ENCODE peak calls at places on chromosomes 1 and 21, in ten cellular contexts. L, K, G, W, J, I, S, E, M and R are unnamed samples.

GRCh38 chr1:31712041-31712440 is 8.2 kb upstream of the COL16A1 start:
- DNase-seq in I (no peak), W (no peak), J (no peak), S (no peak), L (no peak), M (no peak), G (no peak), E (peak), K (no peak), R (no peak)

GRCh38 chr1:233587958-233588799 is 25.7 kb upstream of the KCNK1 start:
- DNase-seq in E (no peak), I (no peak), W (no peak), M (no peak), G (no peak), L (no peak), K (no peak), J (no peak), S (no peak), R (no peak)

GRCh38 chr1:101428562-101428961 is 191.7 kb downstream of the S1PR1 start:
- DNase-seq in K (no peak), M (no peak), G (no peak), L (no peak), E (no peak), W (no peak), S (no peak), I (no peak), J (no peak), R (no peak)

GRCh38 chr1:2534775-2535387 is 4.8 kb upstream of the HES5 start:
- DNase-seq in W (peak), E (no peak), K (no peak), M (no peak), G (peak), L (peak), S (no peak), J (no peak), I (peak), R (no peak)

GRCh38 chr1:111161843-111162242 is 21.8 kb downstream of the CEPT1 start:
- DNase-seq in J (no peak), L (no peak), W (no peak), M (no peak), S (no peak), G (no peak), K (no peak), E (no peak), I (no peak), R (no peak)

GRCh38 chr1:67339623-67340343 is 32.1 kb downstream of the IL12RB2 start:
- DNase-seq in G (no peak), S (no peak), I (no peak), J (no peak), M (peak), E (peak), K (no peak), W (peak), L (peak), R (no peak)

GRCh38 chr1:216665381-216665780 is 57.8 kb downstream of the ESRRG start:
- DNase-seq in S (no peak), L (peak), W (peak), E (no peak), M (no peak), J (no peak), I (no peak), G (no peak), K (no peak), R (no peak)

GRCh38 chr21:36097427-36098230 is 27.8 kb downstream of the CBR1 start:
- DNase-seq in S (peak), I (no peak), K (no peak), G (no peak), E (peak), W (peak), M (peak), J (no peak), L (no peak), R (peak)

GRCh38 chr1:223189903-223190724 is 47.1 kb upstream of the TLR5 start:
- DNase-seq in K (no peak), E (peak), G (no peak), J (no peak), W (peak), L (peak), M (peak), I (no peak), S (no peak), R (no peak)

GRCh38 chr1:79815115-79815514 is 808.6 kb upstream of the ADGRL4 start:
- DNase-seq in M (no peak), L (peak), E (no peak), I (no peak), K (no peak), J (no peak), S (no peak), G (no peak), W (no peak), R (no peak)

GRCh38 chr1:241485554-241485992 is 34.0 kb downstream of the FH start:
- DNase-seq in W (peak), L (peak), K (no peak), G (no peak), M (peak), S (peak), E (no peak), I (no peak), J (no peak), R (peak)

GRCh38 chr1:6475381-6476133 is 9.6 kb upstream of the TNFRSF25 start:
- DNase-seq in W (peak), K (peak), M (peak), L (peak), E (no peak), I (peak), S (no peak), G (peak), J (peak), R (peak)

GRCh38 chr1:46087891-46088290 is 44.5 kb downstream of the PIK3R3 start:
- DNase-seq in S (no peak), J (no peak), M (no peak), W (no peak), I (no peak), G (no peak), E (no peak), K (no peak), L (peak), R (no peak)

GRCh38 chr1:88877382-88877825 is 14.0 kb downstream of the GTF2B start:
- DNase-seq in M (no peak), S (peak), E (no peak), J (no peak), I (no peak), K (no peak), W (peak), L (peak), G (no peak), R (no peak)

GRCh38 chr1:218426343-218426657 is 81.2 kb downstream of the TGFB2 start:
- DNase-seq in S (no peak), W (peak), I (peak), E (peak), K (no peak), L (peak), M (no peak), G (no peak), J (no peak), R (no peak)

GRCh38 chr21:45695086-45695485 is 51.6 kb downstream of the PCBP3 start:
- DNase-seq in K (no peak), G (no peak), E (no peak), S (no peak), I (no peak), J (no peak), W (peak), M (no peak), L (no peak), R (no peak)

GRCh38 chr1:109370712-109371270 is 26.9 kb downstream of the SORT1 start:
- DNase-seq in J (no peak), K (no peak), S (no peak), M (peak), I (no peak), E (peak), W (peak), L (peak), G (no peak), R (no peak)

GRCh38 chr1:23657659-23658275 is 33.8 kb upstream of the RPL11 start:
- DNase-seq in E (peak), K (no peak), J (peak), L (peak), W (peak), S (peak), I (no peak), M (peak), G (peak), R (peak)

GRCh38 chr1:28909198-28909597 is 5.2 kb upstream of the EPB41 start:
- DNase-seq in W (no peak), J (no peak), E (no peak), K (no peak), G (no peak), S (no peak), L (no peak), M (no peak), I (no peak), R (no peak)

GRCh38 chr1:47449702-47450552 is 12.1 kb downstream of the FOXD2 start:
- DNase-seq in I (no peak), S (no peak), M (no peak), G (peak), E (no peak), L (no peak), K (no peak), J (peak), W (peak), R (no peak)
- TF ChIP-seq CTCF in I (peak), S (peak), M (peak), G (peak), E (peak), L (peak), K (no peak), J (peak), W (peak), R (peak)

GRCh38 chr1:38888423-38889333 is 7.3 kb upstream of the GJA9 start:
- DNase-seq in J (no peak), M (no peak), E (no peak), S (no peak), K (no peak), I (no peak), L (no peak), W (no peak), G (no peak), R (no peak)

GRCh38 chr1:38896169-38896568 is 14.8 kb upstream of the GJA9 start:
- DNase-seq in M (no peak), J (no peak), I (no peak), K (no peak), E (no peak), S (no peak), W (no peak), L (no peak), G (no peak), R (no peak)

GRCh38 chr1:38889589-38889988 is 8.2 kb upstream of the GJA9 start:
- DNase-seq in S (no peak), K (no peak), J (no peak), W (no peak), E (no peak), L (no peak), G (no peak), M (no peak), I (no peak), R (no peak)

GRCh38 chr1:38892976-38893375 is 11.6 kb upstream of the GJA9 start:
- DNase-seq in K (no peak), E (no peak), S (no peak), M (no peak), I (no peak), G (no peak), J (no peak), W (no peak), L (no peak), R (no peak)

DNA sequence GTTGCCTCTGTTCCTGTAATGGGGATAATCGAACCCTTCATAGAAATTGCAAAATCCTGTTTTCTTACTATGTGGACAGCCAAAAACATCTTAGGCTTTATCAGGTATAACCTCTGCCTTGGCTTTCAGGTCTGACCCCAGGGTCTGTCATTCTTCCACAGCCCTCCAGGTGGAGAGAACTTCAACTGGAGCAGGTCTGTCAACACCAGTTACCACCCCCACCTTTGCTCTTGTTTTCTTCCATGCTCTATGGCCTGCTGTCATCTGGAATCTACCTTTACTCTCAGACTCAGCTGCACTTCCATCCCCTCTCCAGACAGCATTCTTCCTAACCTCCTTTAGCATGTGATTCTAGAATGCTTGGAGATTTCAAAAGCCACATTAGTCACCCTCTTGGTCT is 10.4 kb upstream of the GJA9 start:
- DNase-seq in S (no peak), L (peak), W (peak), E (no peak), M (no peak), J (no peak), I (no peak), K (no peak), G (no peak), R (no peak)
- TF ChIP-seq CTCF in S (no peak), L (no peak), W (no peak), E (peak), M (no peak), J (no peak), I (no peak), K (no peak), G (no peak), R (no peak)

GRCh38 chr1:225882008-225882698 is at the start of gene TMEM63A:
- DNase-seq in M (peak), I (peak), E (peak), K (peak), G (peak), S (peak), J (peak), L (peak), W (peak), R (peak)
- TF ChIP-seq CTCF in M (peak), I (peak), E (no peak), K (no peak), G (peak), S (peak), J (peak), L (peak), W (peak), R (peak)

DNA sequence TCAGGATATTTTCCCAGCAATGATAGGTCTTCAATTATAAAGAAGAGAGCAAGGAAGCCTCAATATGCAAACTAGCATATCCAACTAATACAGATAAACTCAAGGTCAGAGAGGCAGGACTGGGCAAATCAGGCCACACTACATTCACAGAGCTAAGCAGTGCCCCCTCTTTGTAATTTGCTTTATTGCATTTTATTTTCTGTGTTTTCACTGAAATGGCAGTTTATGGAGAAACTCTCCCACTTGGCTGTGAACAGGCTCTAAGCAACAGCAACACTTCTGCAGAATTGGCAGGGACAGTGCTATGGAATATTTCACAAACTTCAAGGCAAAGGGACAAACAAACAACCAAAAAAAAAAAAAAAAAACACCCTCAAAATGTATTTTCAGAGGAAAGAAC is 93.4 kb upstream of the SOD1 start:
- DNase-seq in M (no peak), J (no peak), I (no peak), W (no peak), E (no peak), G (no peak), K (no peak), S (no peak), L (no peak), R (no peak)
- TF ChIP-seq CTCF in M (no peak), J (no peak), I (no peak), W (peak), E (peak), G (no peak), K (no peak), S (no peak), L (no peak), R (no peak)

GRCh38 chr1:82775402-82776000 is 974.8 kb downstream of the ADGRL2 start:
- DNase-seq in S (peak), I (no peak), K (no peak), W (peak), J (peak), E (no peak), G (peak), L (peak), M (peak), R (no peak)
- TF ChIP-seq CTCF in S (peak), I (peak), K (no peak), W (peak), J (peak), E (peak), G (peak), L (peak), M (peak), R (peak)

DNA sequence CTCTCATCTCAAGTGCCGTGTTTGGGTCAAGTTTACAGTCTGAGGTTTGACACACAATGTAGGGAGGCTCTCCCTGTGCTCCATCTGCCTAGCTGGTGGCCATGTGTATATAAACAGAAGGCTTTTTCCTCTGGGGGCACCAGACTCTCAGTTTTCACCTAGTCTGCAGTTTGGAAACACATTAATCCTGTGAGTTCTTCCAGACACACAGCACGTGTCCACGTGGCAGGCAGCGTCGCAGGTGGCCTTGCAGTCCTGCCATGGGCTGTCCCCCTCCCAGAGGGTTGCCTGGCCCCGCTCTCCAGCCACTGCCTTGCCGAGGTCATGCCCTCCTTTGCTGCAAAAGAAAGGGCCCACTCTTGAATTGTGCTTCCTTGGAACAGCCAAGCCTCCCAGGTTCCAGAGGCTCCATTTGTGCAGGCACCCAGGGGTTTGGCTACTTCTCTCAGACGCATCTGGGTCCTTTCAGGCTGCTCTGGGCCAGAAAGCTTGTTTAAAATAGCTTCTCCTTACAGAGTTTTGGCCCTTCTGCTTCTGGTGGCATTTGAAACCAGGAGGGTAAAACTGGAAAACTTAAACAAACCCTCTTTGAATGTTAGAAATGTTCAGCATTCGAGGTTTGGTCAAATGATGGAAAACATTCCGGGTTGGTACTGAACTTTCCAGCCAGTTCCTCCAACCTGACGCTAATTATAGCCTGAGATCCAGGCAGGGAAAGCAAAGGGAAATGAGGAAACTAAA is 4.4 kb upstream of the RUNX1 start:
- DNase-seq in M (no peak), E (no peak), W (no peak), K (no peak), L (no peak), S (no peak), G (no peak), I (no peak), J (no peak), R (no peak)
- TF ChIP-seq CTCF in M (no peak), E (peak), W (no peak), K (no peak), L (no peak), S (no peak), G (no peak), I (no peak), J (no peak), R (no peak)

DNA sequence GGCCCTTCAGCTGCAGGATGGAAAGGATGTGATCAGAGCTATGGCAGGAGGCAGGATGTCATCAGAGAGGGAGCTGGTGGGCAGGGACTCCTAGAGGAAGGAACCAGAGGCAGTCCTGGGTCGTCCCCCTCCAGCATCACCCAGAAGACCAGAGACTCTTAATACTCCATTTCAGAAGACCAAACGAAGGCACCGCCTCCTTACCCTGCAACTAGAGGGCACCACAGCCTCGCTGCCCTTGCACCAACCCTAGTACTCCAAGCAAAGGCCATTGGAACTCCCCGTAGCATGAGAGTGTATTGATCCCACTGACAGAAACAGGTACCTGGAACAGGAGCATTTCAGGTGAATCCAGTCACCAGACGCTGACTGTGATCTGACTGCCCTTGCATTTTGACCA is 598.1 kb downstream of the NPHP4 start:
- DNase-seq in I (no peak), E (no peak), J (no peak), S (no peak), L (no peak), G (no peak), M (no peak), W (peak), K (no peak), R (no peak)
- TF ChIP-seq CTCF in I (no peak), E (no peak), J (no peak), S (no peak), L (no peak), G (no peak), M (no peak), W (no peak), K (no peak), R (no peak)

DNA sequence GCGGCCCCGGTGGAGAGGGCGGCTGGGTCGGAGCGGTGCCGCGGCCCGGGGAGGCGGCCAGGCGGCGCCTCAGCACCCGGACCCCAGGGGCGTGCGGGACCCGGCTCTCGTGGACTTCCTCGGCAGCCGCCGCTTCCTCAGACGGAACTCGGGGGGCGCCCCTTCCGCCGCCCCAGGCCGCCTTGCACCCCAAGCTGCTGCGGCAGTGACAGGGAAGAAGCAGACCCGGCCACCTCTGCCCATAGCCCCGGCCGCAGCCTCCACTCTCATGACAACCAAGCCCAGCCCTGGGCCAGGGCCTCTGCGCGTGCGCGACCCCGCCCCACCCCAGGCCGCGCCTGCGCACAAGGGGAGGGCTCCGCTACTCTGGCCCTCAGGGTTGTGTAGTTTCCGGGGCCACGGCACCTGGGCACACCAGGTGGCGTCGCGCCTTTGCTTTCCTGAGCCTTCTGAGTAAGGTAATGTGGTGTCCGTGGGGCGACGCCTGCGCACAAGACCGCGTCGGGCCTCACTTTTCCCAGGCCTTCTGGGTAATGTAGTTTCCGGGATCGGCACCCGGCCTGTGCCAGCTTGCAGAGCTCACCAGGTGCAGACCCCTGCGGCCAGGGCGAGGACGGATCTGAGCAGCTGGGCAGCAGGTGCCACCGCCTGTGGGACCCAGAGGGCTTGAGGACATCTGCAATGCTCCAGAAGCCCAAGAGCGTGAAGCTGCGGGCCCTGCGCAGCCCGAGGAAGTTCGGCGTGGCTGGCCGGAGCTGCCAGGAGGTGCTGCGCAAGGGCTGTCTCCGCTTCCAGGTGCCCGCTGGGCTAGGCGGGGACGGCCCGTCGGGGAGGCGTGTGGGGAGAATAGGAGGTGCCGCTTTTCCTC is at the start of the genes CEP104 and DFFB:
- DNase-seq in W (peak), G (peak), S (peak), L (peak), I (peak), J (peak), E (peak), M (peak), K (peak), R (peak)
- TF ChIP-seq CTCF in W (no peak), G (peak), S (no peak), L (no peak), I (peak), J (peak), E (no peak), M (peak), K (no peak), R (peak)